ENCODE peak calls at places on chromosomes 3 and 15, in five cellular contexts. One of them, this sample, is unnamed.

GRCh38 chr15:70762469-70763119 is 764 bp downstream of the UACA start:
- DNase-seq in amniotic epithelial cell: peak; percentile 73
- DNase-seq in iPS-NIHi11: peak; percentile 36
- DNase-seq in EL: peak; percentile 82
- DNase-seq in smooth muscle cell of the brain vasculature: no peak
- DNase-seq in this sample: peak; percentile 88

GRCh38 chr3:98814799-98815450 is 51.8 kb downstream of the ST3GAL6 start:
- DNase-seq in amniotic epithelial cell: peak; percentile 77
- DNase-seq in iPS-NIHi11: no peak
- DNase-seq in EL: peak; percentile 68
- DNase-seq in smooth muscle cell of the brain vasculature: no peak
- DNase-seq in this sample: peak; percentile 84

GRCh38 chr3:127900536-127900935 is 14.5 kb upstream of the KBTBD12 start:
- DNase-seq in amniotic epithelial cell: peak; percentile 16
- DNase-seq in iPS-NIHi11: no peak
- DNase-seq in EL: no peak
- DNase-seq in smooth muscle cell of the brain vasculature: no peak
- DNase-seq in this sample: no peak

GRCh38 chr3:152622813-152623167 is 212.1 kb upstream of the P2RY1 start:
- DNase-seq in amniotic epithelial cell: no peak
- DNase-seq in iPS-NIHi11: no peak
- DNase-seq in EL: no peak
- DNase-seq in smooth muscle cell of the brain vasculature: no peak
- DNase-seq in this sample: no peak

GRCh38 chr15:100687532-100688215 is 85.3 kb downstream of the ASB7 start:
- DNase-seq in amniotic epithelial cell: peak; percentile 97
- DNase-seq in iPS-NIHi11: no peak
- DNase-seq in EL: peak; percentile 84
- DNase-seq in smooth muscle cell of the brain vasculature: peak; percentile 45
- DNase-seq in this sample: peak; percentile 72

GRCh38 chr3:19148768-19149091 is 420 bp downstream of the KCNH8 start:
- DNase-seq in amniotic epithelial cell: no peak
- DNase-seq in iPS-NIHi11: no peak
- DNase-seq in EL: no peak
- DNase-seq in smooth muscle cell of the brain vasculature: no peak
- DNase-seq in this sample: no peak

GRCh38 chr3:122357828-122358617 is 25.0 kb downstream of the MIX23 start:
- DNase-seq in amniotic epithelial cell: no peak
- DNase-seq in iPS-NIHi11: no peak
- DNase-seq in EL: no peak
- DNase-seq in smooth muscle cell of the brain vasculature: no peak
- DNase-seq in this sample: no peak

GRCh38 chr3:132267594-132267993 is 49.6 kb upstream of the ACP3 start:
- DNase-seq in amniotic epithelial cell: no peak
- DNase-seq in iPS-NIHi11: no peak
- DNase-seq in EL: no peak
- DNase-seq in smooth muscle cell of the brain vasculature: no peak
- DNase-seq in this sample: no peak

GRCh38 chr3:123261666-123262065 is 59.9 kb downstream of the SEC22A start:
- DNase-seq in amniotic epithelial cell: no peak
- DNase-seq in iPS-NIHi11: no peak
- DNase-seq in EL: no peak
- DNase-seq in smooth muscle cell of the brain vasculature: no peak
- DNase-seq in this sample: no peak

GRCh38 chr3:149658444-149659172 is 783 bp upstream of the WWTR1 start:
- DNase-seq in amniotic epithelial cell: peak; percentile 83
- DNase-seq in iPS-NIHi11: peak; percentile 72
- DNase-seq in EL: peak; percentile 86
- DNase-seq in smooth muscle cell of the brain vasculature: no peak
- DNase-seq in this sample: peak; percentile 86